ENCODE peak calls at places on chromosomes 12 and 14, in six cellular contexts. One of them, this sample, is unnamed.

GRCh38 chr12:100383586-100384548 is 27.0 kb downstream of the SLC17A8 start:
- DNase-seq in ELR: no peak
- DNase-seq in caudate nucleus: no peak
- DNase-seq in fibroblast of lung: no peak
- DNase-seq in coronary artery: no peak
- DNase-seq in kidney glomerular epithelial cell: no peak
- DNase-seq in this sample: no peak

GRCh38 chr12:76623929-76624328 is 64.4 kb upstream of the OSBPL8 start:
- DNase-seq in ELR: peak
- DNase-seq in caudate nucleus: no peak
- DNase-seq in fibroblast of lung: peak
- DNase-seq in coronary artery: no peak
- DNase-seq in kidney glomerular epithelial cell: peak
- DNase-seq in this sample: peak

GRCh38 chr14:93903342-93904184 is 23.6 kb upstream of the FAM181A start:
- DNase-seq in ELR: peak
- DNase-seq in caudate nucleus: no peak
- DNase-seq in fibroblast of lung: no peak
- DNase-seq in coronary artery: no peak
- DNase-seq in kidney glomerular epithelial cell: no peak
- DNase-seq in this sample: no peak

GRCh38 chr12:1529862-1530591 is 64.4 kb downstream of the FBXL14 start:
- DNase-seq in ELR: peak
- DNase-seq in caudate nucleus: no peak
- DNase-seq in fibroblast of lung: no peak
- DNase-seq in coronary artery: no peak
- DNase-seq in kidney glomerular epithelial cell: no peak
- DNase-seq in this sample: no peak

GRCh38 chr14:83575301-83575700 is 1954.6 kb upstream of the FLRT2 start:
- DNase-seq in ELR: no peak
- DNase-seq in caudate nucleus: no peak
- DNase-seq in fibroblast of lung: peak
- DNase-seq in coronary artery: no peak
- DNase-seq in kidney glomerular epithelial cell: no peak
- DNase-seq in this sample: no peak

GRCh38 chr14:29773990-29774389 is 153.7 kb downstream of the PRKD1 start:
- DNase-seq in ELR: no peak
- DNase-seq in caudate nucleus: no peak
- DNase-seq in fibroblast of lung: no peak
- DNase-seq in coronary artery: no peak
- DNase-seq in kidney glomerular epithelial cell: no peak
- DNase-seq in this sample: no peak

GRCh38 chr12:96034631-96035282 is 630 bp downstream of the LTA4H start:
- DNase-seq in ELR: peak
- DNase-seq in caudate nucleus: no peak
- DNase-seq in fibroblast of lung: peak
- DNase-seq in coronary artery: no peak
- DNase-seq in kidney glomerular epithelial cell: peak
- DNase-seq in this sample: peak

GRCh38 chr12:42790761-42791151 is 201.2 kb upstream of the PRICKLE1 start:
- DNase-seq in ELR: peak
- DNase-seq in caudate nucleus: no peak
- DNase-seq in fibroblast of lung: peak
- DNase-seq in coronary artery: no peak
- DNase-seq in kidney glomerular epithelial cell: peak
- DNase-seq in this sample: peak

GRCh38 chr12:19045421-19045820 is 84.1 kb upstream of the PLEKHA5 start:
- DNase-seq in ELR: no peak
- DNase-seq in caudate nucleus: no peak
- DNase-seq in fibroblast of lung: no peak
- DNase-seq in coronary artery: no peak
- DNase-seq in kidney glomerular epithelial cell: peak
- DNase-seq in this sample: no peak

GRCh38 chr12:95600567-95600966 is 49.3 kb upstream of the USP44 start:
- DNase-seq in ELR: no peak
- DNase-seq in caudate nucleus: no peak
- DNase-seq in fibroblast of lung: no peak
- DNase-seq in coronary artery: no peak
- DNase-seq in kidney glomerular epithelial cell: no peak
- DNase-seq in this sample: no peak

GRCh38 chr14:103534576-103535061 is 5.6 kb downstream of the TRMT61A start:
- DNase-seq in ELR: no peak
- DNase-seq in caudate nucleus: peak
- DNase-seq in fibroblast of lung: no peak
- DNase-seq in coronary artery: no peak
- DNase-seq in kidney glomerular epithelial cell: no peak
- DNase-seq in this sample: no peak

GRCh38 chr14:104119119-104119699 is 19.2 kb upstream of the KIF26A start:
- DNase-seq in ELR: no peak
- DNase-seq in caudate nucleus: no peak
- DNase-seq in fibroblast of lung: no peak
- DNase-seq in coronary artery: no peak
- DNase-seq in kidney glomerular epithelial cell: no peak
- DNase-seq in this sample: no peak

GRCh38 chr12:99984271-99985128 is at the start of gene ANKS1B:
- DNase-seq in ELR: peak
- DNase-seq in caudate nucleus: peak
- DNase-seq in fibroblast of lung: peak
- DNase-seq in coronary artery: peak
- DNase-seq in kidney glomerular epithelial cell: peak
- DNase-seq in this sample: no peak

GRCh38 chr12:120095356-120096135 is 21.0 kb downstream of the RAB35 start:
- DNase-seq in ELR: no peak
- DNase-seq in caudate nucleus: no peak
- DNase-seq in fibroblast of lung: no peak
- DNase-seq in coronary artery: no peak
- DNase-seq in kidney glomerular epithelial cell: no peak
- DNase-seq in this sample: no peak